ENCODE peak calls at places on chromosomes 6 and 20, in six cellular contexts. N, Y, Q, X, H and K are unnamed samples.

GRCh38 chr6:116887168-116887567 is 10.1 kb downstream of the RFX6 start:
- DNase-seq in N (no peak), Y (no peak), Q (no peak), X (no peak), H (no peak), K (no peak)

GRCh38 chr20:15708984-15709598 is 864.2 kb downstream of the KIF16B start:
- DNase-seq in N (peak; percentile 29), Y (peak; percentile 34), Q (peak; percentile 12), X (peak; percentile 52), H (no peak), K (peak; percentile 37)

GRCh38 chr6:33297956-33298772 is 578 bp downstream of the RGL2 start:
- DNase-seq in N (peak; percentile 87), Y (no peak), Q (peak; percentile 81), X (peak; percentile 80), H (no peak), K (peak; percentile 75)

GRCh38 chr20:1671891-1672669 is 14.5 kb upstream of the SIRPG start:
- DNase-seq in N (no peak), Y (no peak), Q (no peak), X (no peak), H (no peak), K (no peak)

GRCh38 chr6:1286972-1287600 is 24.8 kb upstream of the FOXQ1 start:
- DNase-seq in N (no peak), Y (no peak), Q (no peak), X (no peak), H (no peak), K (no peak)

GRCh38 chr6:98636941-98637340 is 197.4 kb upstream of the POU3F2 start:
- DNase-seq in N (no peak), Y (no peak), Q (no peak), X (no peak), H (no peak), K (no peak)

GRCh38 chr6:38631186-38631783 is 8.4 kb downstream of the BTBD9 start:
- DNase-seq in N (no peak), Y (no peak), Q (no peak), X (no peak), H (no peak), K (no peak)

GRCh38 chr20:4151991-4152695 is 136.8 kb upstream of the RNF24 start:
- DNase-seq in N (no peak), Y (no peak), Q (no peak), X (no peak), H (peak; percentile 34), K (no peak)

GRCh38 chr20:10357061-10357708 is 76.8 kb downstream of the MKKS start:
- DNase-seq in N (no peak), Y (no peak), Q (no peak), X (no peak), H (no peak), K (no peak)

GRCh38 chr6:157527471-157527907 is 146.5 kb downstream of the ZDHHC14 start:
- DNase-seq in N (no peak), Y (no peak), Q (no peak), X (no peak), H (peak; percentile 48), K (no peak)

GRCh38 chr6:81773887-81774286 is 21.4 kb upstream of the TENT5A start:
- DNase-seq in N (no peak), Y (no peak), Q (no peak), X (no peak), H (no peak), K (no peak)

GRCh38 chr6:31622678-31623077 is 2.2 kb downstream of the PRRC2A start:
- DNase-seq in N (no peak), Y (no peak), Q (no peak), X (no peak), H (no peak), K (no peak)

GRCh38 chr20:57882451-57883161 is 172.8 kb upstream of the PMEPA1 start:
- DNase-seq in N (no peak), Y (no peak), Q (no peak), X (no peak), H (no peak), K (no peak)

GRCh38 chr6:52325695-52326471 is 36.1 kb upstream of the PAQR8 start:
- DNase-seq in N (no peak), Y (peak; percentile 38), Q (no peak), X (peak; percentile 98), H (no peak), K (no peak)

GRCh38 chr20:62656919-62657635 is 14.8 kb downstream of the SLCO4A1 start:
- DNase-seq in N (no peak), Y (no peak), Q (no peak), X (no peak), H (no peak), K (no peak)

GRCh38 chr6:123105561-123105960 is 109.5 kb downstream of the CLVS2 start:
- DNase-seq in N (no peak), Y (no peak), Q (no peak), X (no peak), H (no peak), K (no peak)

GRCh38 chr20:51062065-51062464 is 39.2 kb upstream of the KCNG1 start:
- DNase-seq in N (no peak), Y (no peak), Q (no peak), X (no peak), H (no peak), K (no peak)

GRCh38 chr6:56806368-56806767 is 148.5 kb upstream of the BEND6 start:
- DNase-seq in N (no peak), Y (no peak), Q (no peak), X (no peak), H (no peak), K (no peak)

GRCh38 chr20:45036044-45036755 is 64.7 kb downstream of the KCNS1 start:
- DNase-seq in N (no peak), Y (no peak), Q (no peak), X (peak; percentile 23), H (no peak), K (no peak)

GRCh38 chr6:15268130-15268908 is 22.4 kb downstream of the JARID2 start:
- DNase-seq in N (no peak), Y (peak; percentile 70), Q (no peak), X (no peak), H (no peak), K (no peak)

GRCh38 chr20:57395111-57395959 is 4.1 kb downstream of the RBM38 start:
- DNase-seq in N (no peak), Y (no peak), Q (no peak), X (no peak), H (no peak), K (no peak)

GRCh38 chr6:170091000-170091638 is 199.8 kb downstream of the DLL1 start:
- DNase-seq in N (no peak), Y (no peak), Q (no peak), X (no peak), H (no peak), K (no peak)

GRCh38 chr6:113437571-113437970 is 419.6 kb upstream of the MARCKS start:
- DNase-seq in N (no peak), Y (no peak), Q (no peak), X (no peak), H (no peak), K (no peak)

GRCh38 chr6:168188974-168189678 is 110.1 kb upstream of the FRMD1 start:
- DNase-seq in N (no peak), Y (no peak), Q (no peak), X (no peak), H (no peak), K (no peak)

GRCh38 chr20:56343861-56344381 is 14.9 kb upstream of the FAM210B start:
- DNase-seq in N (peak; percentile 83), Y (peak; percentile 79), Q (peak; percentile 73), X (no peak), H (no peak), K (peak; percentile 52)

GRCh38 chr6:151084275-151084674 is 155.5 kb upstream of the AKAP12 start:
- DNase-seq in N (no peak), Y (no peak), Q (no peak), X (no peak), H (no peak), K (no peak)

GRCh38 chr6:151075943-151076555 is 163.7 kb upstream of the AKAP12 start:
- DNase-seq in N (no peak), Y (no peak), Q (no peak), X (no peak), H (no peak), K (no peak)

GRCh38 chr6:151078655-151079054 is 161.1 kb upstream of the AKAP12 start:
- DNase-seq in N (no peak), Y (no peak), Q (no peak), X (no peak), H (no peak), K (no peak)

GRCh38 chr6:151082079-151082478 is 157.7 kb upstream of the AKAP12 start:
- DNase-seq in N (no peak), Y (no peak), Q (no peak), X (peak; percentile 25), H (no peak), K (no peak)

DNA sequence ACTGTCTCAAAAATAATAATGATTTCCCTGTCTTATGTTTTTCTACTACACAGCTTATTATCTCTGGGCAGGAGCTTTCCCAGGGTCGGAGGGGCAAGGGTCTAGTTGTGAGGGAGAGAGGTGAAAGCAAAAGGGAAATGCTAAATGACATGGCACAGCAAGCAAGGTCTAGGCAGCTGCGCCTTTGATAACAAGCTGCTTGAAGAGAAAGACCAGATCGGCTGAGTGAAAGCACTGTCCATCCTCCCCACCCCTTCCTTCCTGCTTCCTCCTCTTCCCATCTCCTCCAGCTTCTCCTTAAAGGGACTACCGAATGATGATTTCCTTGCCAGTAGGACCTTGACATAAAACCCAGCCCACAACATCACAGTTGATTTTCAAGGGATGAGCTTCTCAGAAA is 158.1 kb upstream of the AKAP12 start:
- DNase-seq in N (no peak), Y (no peak), Q (no peak), X (no peak), H (no peak), K (no peak)
- TF ChIP-seq POLR2A in N (no peak), Y (no peak), Q (no peak), X (no peak), H (no peak), K (no peak)

GRCh38 chr6:2999005-2999620 is 581 bp upstream of the NQO2 start:
- DNase-seq in N (no peak), Y (no peak), Q (no peak), X (peak; percentile 93), H (no peak), K (no peak)
- TF ChIP-seq TAF1 in N (no peak), Y (no peak), Q (no peak), X (no peak), H (no peak), K (no peak)

GRCh38 chr6:7910298-7910653 is 312 bp downstream of the TXNDC5 start:
- DNase-seq in N (peak; percentile 73), Y (no peak), Q (peak; percentile 41), X (no peak), H (no peak), K (no peak)

GRCh38 chr6:7912736-7913517 is 2.3 kb upstream of the TXNDC5 start:
- DNase-seq in N (peak; percentile 50), Y (no peak), Q (no peak), X (no peak), H (no peak), K (no peak)

GRCh38 chr6:7910654-7911344 is at the start of gene TXNDC5:
- DNase-seq in N (peak; percentile 97), Y (no peak), Q (peak; percentile 76), X (peak; percentile 60), H (no peak), K (peak; percentile 77)

GRCh38 chr6:7911345-7911725 is 747 bp upstream of the TXNDC5 start:
- DNase-seq in N (no peak), Y (no peak), Q (no peak), X (no peak), H (no peak), K (no peak)

GRCh38 chr6:7912024-7912423 is 1.4 kb upstream of the TXNDC5 start:
- DNase-seq in N (no peak), Y (no peak), Q (no peak), X (no peak), H (no peak), K (no peak)
- TF ChIP-seq POLR2AphosphoS5 in N (no peak), Y (no peak), Q (no peak), X (no peak), H (no peak), K (no peak)

GRCh38 chr6:41683460-41684310 is 45.4 kb downstream of the MDFI start:
- DNase-seq in N (peak; percentile 94), Y (no peak), Q (peak; percentile 98), X (peak; percentile 57), H (no peak), K (peak; percentile 96)
- TF ChIP-seq POLR2A in N (no peak), Y (no peak), Q (peak; percentile 19), X (no peak), H (peak; percentile 73), K (peak; percentile 36)